ENCODE peak calls at places on chromosomes 6 and 20, in seven cellular contexts. One of them, this sample, is unnamed.

GRCh38 chr20:58251979-58252591 is 23.6 kb upstream of the ANKRD60 start:
- DNase-seq in heart left ventricle: no peak
- DNase-seq in IMR-90: peak; percentile 96
- DNase-seq in left lung: no peak
- DNase-seq in stomach: no peak
- DNase-seq in astrocyte of the spinal cord: peak; percentile 89
- DNase-seq in left ventricle myocardium inferior: no peak
- DNase-seq in this sample: no peak

GRCh38 chr6:35262596-35262995 is 3.1 kb downstream of the ZNF76 start:
- DNase-seq in astrocyte of the spinal cord: no peak
- DNase-seq in IMR-90: peak; percentile 25
- DNase-seq in left ventricle myocardium inferior: no peak
- DNase-seq in stomach: no peak
- DNase-seq in heart left ventricle: no peak
- DNase-seq in left lung: no peak
- DNase-seq in this sample: no peak

GRCh38 chr6:40585661-40586269 is 1.4 kb downstream of the LRFN2 start:
- DNase-seq in left ventricle myocardium inferior: no peak
- DNase-seq in stomach: no peak
- DNase-seq in astrocyte of the spinal cord: no peak
- DNase-seq in IMR-90: no peak
- DNase-seq in left lung: no peak
- DNase-seq in heart left ventricle: no peak
- DNase-seq in this sample: no peak

GRCh38 chr6:99434702-99435530 is 9.8 kb upstream of the PNISR start:
- DNase-seq in astrocyte of the spinal cord: peak; percentile 54
- DNase-seq in heart left ventricle: no peak
- DNase-seq in IMR-90: peak; percentile 44
- DNase-seq in left ventricle myocardium inferior: no peak
- DNase-seq in stomach: no peak
- DNase-seq in left lung: no peak
- DNase-seq in this sample: no peak

GRCh38 chr6:116458264-116458663 is 2.9 kb upstream of the CALHM6 start:
- DNase-seq in left lung: no peak
- DNase-seq in left ventricle myocardium inferior: no peak
- DNase-seq in heart left ventricle: no peak
- DNase-seq in stomach: no peak
- DNase-seq in IMR-90: no peak
- DNase-seq in astrocyte of the spinal cord: no peak
- DNase-seq in this sample: no peak

GRCh38 chr20:47320990-47321805 is 35.3 kb downstream of the ZMYND8 start:
- DNase-seq in left ventricle myocardium inferior: no peak
- DNase-seq in IMR-90: no peak
- DNase-seq in stomach: peak; percentile 41
- DNase-seq in left lung: no peak
- DNase-seq in heart left ventricle: no peak
- DNase-seq in astrocyte of the spinal cord: no peak
- DNase-seq in this sample: no peak

GRCh38 chr6:24506814-24507520 is 12.2 kb downstream of the ALDH5A1 start:
- DNase-seq in IMR-90: no peak
- DNase-seq in astrocyte of the spinal cord: no peak
- DNase-seq in left lung: no peak
- DNase-seq in left ventricle myocardium inferior: no peak
- DNase-seq in stomach: no peak
- DNase-seq in heart left ventricle: no peak
- DNase-seq in this sample: no peak

GRCh38 chr6:87718662-87719433 is 16.8 kb upstream of the AKIRIN2 start:
- DNase-seq in stomach: no peak
- DNase-seq in left lung: no peak
- DNase-seq in IMR-90: peak; percentile 51
- DNase-seq in astrocyte of the spinal cord: no peak
- DNase-seq in heart left ventricle: no peak
- DNase-seq in left ventricle myocardium inferior: no peak
- DNase-seq in this sample: no peak

DNA sequence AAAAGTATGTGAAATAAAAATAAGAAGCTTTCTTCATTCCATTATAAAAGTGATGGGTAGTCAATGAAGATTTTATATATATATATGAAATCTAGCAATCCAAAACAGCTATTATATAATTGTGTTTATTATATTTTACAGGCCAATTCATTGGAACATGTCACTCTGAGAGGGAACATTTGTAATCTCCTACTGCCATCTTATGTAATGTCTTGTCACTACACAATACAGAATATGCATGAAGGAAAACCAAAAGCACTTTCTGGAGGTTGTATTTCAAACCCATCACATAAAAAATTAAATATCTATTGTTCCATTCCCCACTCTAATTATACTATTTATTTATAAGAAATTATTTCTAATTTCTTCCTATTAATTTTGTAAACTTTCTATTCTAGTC is 31.5 kb upstream of the IRAK1BP1 start:
- DNase-seq in stomach: no peak
- DNase-seq in astrocyte of the spinal cord: no peak
- DNase-seq in left ventricle myocardium inferior: no peak
- DNase-seq in heart left ventricle: no peak
- DNase-seq in IMR-90: peak; percentile 4
- DNase-seq in left lung: no peak
- DNase-seq in this sample: no peak
- TF ChIP-seq CTCF in stomach: no peak
- TF ChIP-seq CTCF in astrocyte of the spinal cord: peak; percentile 8
- TF ChIP-seq CTCF in left ventricle myocardium inferior: peak; percentile 37
- TF ChIP-seq CTCF in heart left ventricle: no peak
- TF ChIP-seq CTCF in IMR-90: peak; percentile 31
- TF ChIP-seq CTCF in left lung: no peak
- TF ChIP-seq CTCF in this sample: no peak

DNA sequence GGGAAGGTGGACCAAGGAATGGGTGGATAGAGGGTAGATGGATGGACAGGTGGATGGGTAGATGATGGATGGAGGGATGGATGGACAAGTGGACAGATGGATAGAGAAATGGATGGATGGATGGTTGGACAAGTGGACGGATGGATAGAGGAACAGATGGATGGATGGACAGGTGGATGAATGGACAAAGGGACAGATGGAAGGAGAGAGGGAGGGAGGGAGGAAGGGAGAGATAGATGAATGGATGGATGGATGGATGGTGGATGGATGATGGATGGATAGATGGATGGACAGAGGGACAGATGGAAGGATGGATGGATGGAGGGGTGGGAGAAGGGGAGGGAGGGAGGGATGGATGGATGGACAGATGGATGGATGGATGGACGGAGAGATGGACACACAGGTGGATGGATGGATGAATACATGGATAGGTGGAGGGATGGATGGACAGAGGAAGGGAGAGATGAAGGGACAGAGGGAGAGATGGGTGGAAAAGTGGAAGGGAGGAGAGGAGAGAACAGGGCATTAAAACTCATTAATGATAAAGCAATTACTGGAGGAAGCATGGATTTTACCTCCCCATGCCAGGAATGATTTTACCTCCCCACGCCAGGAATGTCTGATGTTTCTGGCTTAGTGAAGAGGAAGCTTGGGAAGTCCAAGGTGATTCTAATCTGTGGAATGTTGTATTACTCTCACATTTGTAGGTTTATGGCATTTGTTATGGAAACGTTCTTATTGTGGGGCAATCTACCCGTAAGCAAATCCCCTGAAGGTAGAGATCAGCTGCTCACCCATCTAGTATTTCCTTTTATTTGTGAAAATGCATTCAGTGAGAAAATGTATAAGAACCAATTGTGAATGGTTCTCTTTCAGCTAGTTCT is 383.3 kb downstream of the TAF4 start:
- DNase-seq in left ventricle myocardium inferior: no peak
- DNase-seq in left lung: no peak
- DNase-seq in IMR-90: no peak
- DNase-seq in astrocyte of the spinal cord: no peak
- DNase-seq in heart left ventricle: no peak
- DNase-seq in stomach: no peak
- DNase-seq in this sample: no peak
- TF ChIP-seq CTCF in left ventricle myocardium inferior: no peak
- TF ChIP-seq CTCF in left lung: no peak
- TF ChIP-seq CTCF in IMR-90: no peak
- TF ChIP-seq CTCF in astrocyte of the spinal cord: no peak
- TF ChIP-seq CTCF in heart left ventricle: no peak
- TF ChIP-seq CTCF in stomach: no peak
- TF ChIP-seq CTCF in this sample: no peak

GRCh38 chr20:51541189-51542032 is 1.1 kb downstream of the NFATC2 start:
- DNase-seq in left ventricle myocardium inferior: peak; percentile 74
- DNase-seq in IMR-90: peak; percentile 22
- DNase-seq in heart left ventricle: peak; percentile 87
- DNase-seq in stomach: peak; percentile 80
- DNase-seq in astrocyte of the spinal cord: peak; percentile 54
- DNase-seq in left lung: peak; percentile 76
- DNase-seq in this sample: peak; percentile 87
- TF ChIP-seq CTCF in left ventricle myocardium inferior: no peak
- TF ChIP-seq CTCF in IMR-90: no peak
- TF ChIP-seq CTCF in heart left ventricle: no peak
- TF ChIP-seq CTCF in stomach: no peak
- TF ChIP-seq CTCF in astrocyte of the spinal cord: no peak
- TF ChIP-seq CTCF in left lung: no peak
- TF ChIP-seq CTCF in this sample: no peak

GRCh38 chr20:46212876-46213275 is 94.8 kb downstream of the CD40 start:
- DNase-seq in left ventricle myocardium inferior: no peak
- DNase-seq in heart left ventricle: no peak
- DNase-seq in astrocyte of the spinal cord: no peak
- DNase-seq in left lung: no peak
- DNase-seq in stomach: no peak
- DNase-seq in IMR-90: no peak
- DNase-seq in this sample: no peak
- TF ChIP-seq CTCF in left ventricle myocardium inferior: no peak
- TF ChIP-seq CTCF in heart left ventricle: no peak
- TF ChIP-seq CTCF in astrocyte of the spinal cord: no peak
- TF ChIP-seq CTCF in left lung: no peak
- TF ChIP-seq CTCF in stomach: no peak
- TF ChIP-seq CTCF in IMR-90: no peak
- TF ChIP-seq CTCF in this sample: no peak

GRCh38 chr6:42914546-42914945 is 1.3 kb upstream of the PTCRA start:
- DNase-seq in IMR-90: no peak
- DNase-seq in heart left ventricle: no peak
- DNase-seq in stomach: no peak
- DNase-seq in left lung: no peak
- DNase-seq in left ventricle myocardium inferior: no peak
- DNase-seq in astrocyte of the spinal cord: no peak
- DNase-seq in this sample: no peak

GRCh38 chr6:42909835-42910234 is 6.0 kb upstream of the PTCRA start:
- DNase-seq in astrocyte of the spinal cord: no peak
- DNase-seq in heart left ventricle: no peak
- DNase-seq in left lung: no peak
- DNase-seq in stomach: no peak
- DNase-seq in IMR-90: no peak
- DNase-seq in left ventricle myocardium inferior: no peak
- DNase-seq in this sample: no peak

GRCh38 chr6:42915737-42916136 is at the start of gene PTCRA:
- DNase-seq in astrocyte of the spinal cord: no peak
- DNase-seq in heart left ventricle: no peak
- DNase-seq in stomach: no peak
- DNase-seq in left lung: no peak
- DNase-seq in left ventricle myocardium inferior: no peak
- DNase-seq in IMR-90: no peak
- DNase-seq in this sample: no peak

GRCh38 chr6:42907336-42907735 is 8.5 kb upstream of the PTCRA start:
- DNase-seq in left ventricle myocardium inferior: no peak
- DNase-seq in IMR-90: no peak
- DNase-seq in heart left ventricle: no peak
- DNase-seq in stomach: no peak
- DNase-seq in astrocyte of the spinal cord: no peak
- DNase-seq in left lung: no peak
- DNase-seq in this sample: no peak

GRCh38 chr6:42911171-42912021 is 4.5 kb upstream of the PTCRA start:
- DNase-seq in astrocyte of the spinal cord: no peak
- DNase-seq in IMR-90: no peak
- DNase-seq in stomach: no peak
- DNase-seq in left ventricle myocardium inferior: no peak
- DNase-seq in left lung: no peak
- DNase-seq in heart left ventricle: no peak
- DNase-seq in this sample: no peak
- TF ChIP-seq CTCF in astrocyte of the spinal cord: no peak
- TF ChIP-seq CTCF in IMR-90: peak; percentile 7
- TF ChIP-seq CTCF in stomach: no peak
- TF ChIP-seq CTCF in left ventricle myocardium inferior: no peak
- TF ChIP-seq CTCF in left lung: no peak
- TF ChIP-seq CTCF in heart left ventricle: no peak
- TF ChIP-seq CTCF in this sample: no peak

GRCh38 chr6:157139054-157139708 is 184.1 kb downstream of the TMEM242 start:
- DNase-seq in left lung: no peak
- DNase-seq in heart left ventricle: no peak
- DNase-seq in astrocyte of the spinal cord: no peak
- DNase-seq in left ventricle myocardium inferior: no peak
- DNase-seq in stomach: no peak
- DNase-seq in IMR-90: no peak
- DNase-seq in this sample: no peak
- TF ChIP-seq CTCF in left lung: no peak
- TF ChIP-seq CTCF in heart left ventricle: no peak
- TF ChIP-seq CTCF in astrocyte of the spinal cord: peak; percentile 41
- TF ChIP-seq CTCF in left ventricle myocardium inferior: peak; percentile 47
- TF ChIP-seq CTCF in stomach: no peak
- TF ChIP-seq CTCF in IMR-90: no peak
- TF ChIP-seq CTCF in this sample: no peak

This sample was measured in adrenal gland.